ENCODE peak calls at places on chromosome 16, in four cellular contexts. L is K562, D is H1, P is HepG2. H is an unnamed sample.

GRCh38 chr16:12646490-12647274 is 157.0 kb downstream of the CPPED1 start:
- DNase-seq in P (peak; percentile 47), D (no peak), L (no peak), H (peak; percentile 70)

GRCh38 chr16:47644166-47644565 is 183.0 kb downstream of the PHKB start:
- DNase-seq in D (no peak), P (no peak), L (no peak), H (no peak)

GRCh38 chr16:46882304-46882939 is 1.7 kb upstream of the GPT2 start:
- DNase-seq in D (no peak), L (peak; percentile 18), P (peak; percentile 96), H (no peak)

GRCh38 chr16:66324785-66325184 is 41.7 kb upstream of the CDH5 start:
- DNase-seq in L (peak; percentile 37), P (peak; percentile 23), D (peak; percentile 63), H (no peak)

GRCh38 chr16:58026139-58026704 is 668 bp downstream of the MMP15 start:
- DNase-seq in L (peak; percentile 58), P (no peak), D (peak; percentile 72), H (no peak)

GRCh38 chr16:80778707-80779106 is 25.7 kb downstream of the CDYL2 start:
- DNase-seq in L (no peak), P (no peak), D (no peak), H (no peak)

GRCh38 chr16:64983983-64984382 is 137.9 kb downstream of the CDH11 start:
- DNase-seq in D (peak; percentile 78), P (peak; percentile 5), L (peak; percentile 11), H (no peak)

GRCh38 chr16:20624882-20625807 is 49.0 kb upstream of the ACSM2B start:
- DNase-seq in D (no peak), P (no peak), L (no peak), H (no peak)

GRCh38 chr16:87076950-87077749 is 240.0 kb downstream of the C16orf95 start:
- DNase-seq in P (peak; percentile 63), L (peak; percentile 60), D (peak; percentile 91), H (no peak)

GRCh38 chr16:57143125-57143965 is 42.5 kb downstream of the PSME3IP1 start:
- DNase-seq in L (no peak), D (no peak), P (no peak), H (no peak)

GRCh38 chr16:54937673-54938350 is 7.1 kb downstream of the IRX5 start:
- DNase-seq in L (no peak), D (peak; percentile 54), P (no peak), H (no peak)

GRCh38 chr16:2966043-2966802 is 2.1 kb downstream of the KREMEN2 start:
- DNase-seq in P (no peak), L (no peak), D (no peak), H (no peak)

GRCh38 chr16:17215306-17215705 is 255.5 kb downstream of the XYLT1 start:
- DNase-seq in D (no peak), L (no peak), P (no peak), H (no peak)

GRCh38 chr16:48076455-48077012 is 79.3 kb downstream of the ABCC12 start:
- DNase-seq in P (peak; percentile 93), L (no peak), D (no peak), H (no peak)

GRCh38 chr16:87418644-87419043 is 26.5 kb downstream of the MAP1LC3B start:
- DNase-seq in P (no peak), D (no peak), L (no peak), H (no peak)

GRCh38 chr16:77585852-77586251 is 136.5 kb upstream of the NUDT7 start:
- DNase-seq in L (no peak), D (no peak), P (no peak), H (no peak)

GRCh38 chr16:15830832-15831451 is 25.9 kb downstream of the MYH11 start:
- DNase-seq in L (no peak), D (no peak), P (no peak), H (no peak)

GRCh38 chr16:80299416-80299815 is 241.4 kb upstream of the DYNLRB2 start:
- DNase-seq in L (no peak), D (no peak), P (peak; percentile 9), H (no peak)

GRCh38 chr16:87363771-87364476 is 19.7 kb downstream of the FBXO31 start:
- DNase-seq in D (no peak), P (no peak), L (peak; percentile 63), H (no peak)

GRCh38 chr16:55499951-55500350 is 8.9 kb upstream of the LPCAT2 start:
- DNase-seq in P (no peak), D (peak; percentile 22), L (no peak), H (no peak)

GRCh38 chr16:4714996-4715395 is 19.1 kb downstream of the ANKS3 start:
- DNase-seq in D (no peak), L (no peak), P (no peak), H (no peak)

GRCh38 chr16:19005561-19006445 is 22.1 kb downstream of the TMC7 start:
- DNase-seq in D (peak; percentile 54), P (peak; percentile 100), L (no peak), H (no peak)

GRCh38 chr16:9256196-9256595 is 164.8 kb downstream of the HAPSTR1 start:
- DNase-seq in D (peak; percentile 95), L (peak; percentile 60), P (peak; percentile 66), H (no peak)
- TF ChIP-seq ATF3 in D (no peak), L (no peak), P (no peak), H (no peak)

DNA sequence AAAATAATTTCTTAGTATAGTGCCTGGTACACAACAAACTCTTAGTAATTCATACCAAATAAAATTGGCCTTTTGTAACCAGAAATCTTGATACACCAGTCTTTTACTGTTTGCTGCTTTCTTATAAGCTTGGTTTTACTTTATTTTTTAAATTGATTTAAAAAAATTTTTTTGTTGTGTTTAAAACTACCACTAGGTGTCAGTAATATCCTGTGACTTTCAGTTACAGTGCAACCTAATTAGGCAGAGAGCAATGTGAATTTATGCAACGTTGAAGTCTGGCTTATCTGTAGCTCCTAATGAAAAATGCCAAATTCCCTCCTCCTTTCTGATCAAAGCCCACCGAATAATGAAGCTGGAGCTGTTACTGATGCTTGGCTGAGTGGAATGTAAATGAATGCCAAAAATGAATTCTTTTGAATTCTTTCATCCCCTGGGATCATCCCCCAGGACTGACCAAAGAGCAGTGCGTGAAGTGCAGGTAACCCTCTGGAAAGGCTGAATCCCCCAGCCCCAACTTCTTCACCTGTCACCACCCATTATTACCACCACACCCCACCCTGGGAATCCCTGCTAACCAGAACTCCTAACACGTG is 3.8 kb downstream of the ERCC4 start:
- DNase-seq in D (no peak), P (peak; percentile 62), L (peak; percentile 35), H (peak; percentile 20)
- TF ChIP-seq HDAC6 in D (no peak), P (no peak), L (no peak), H (no peak)

GRCh38 chr16:81861503-81861902 is 82.4 kb downstream of the PLCG2 start:
- DNase-seq in D (no peak), P (no peak), L (no peak), H (no peak)
- TF ChIP-seq ATF3 in D (no peak), P (no peak), L (no peak), H (no peak)

GRCh38 chr16:59201160-59201559 is 467.0 kb upstream of the GOT2 start:
- DNase-seq in L (no peak), P (no peak), D (no peak), H (no peak)
- TF ChIP-seq HDAC6 in L (no peak), P (no peak), D (no peak), H (no peak)

DNA sequence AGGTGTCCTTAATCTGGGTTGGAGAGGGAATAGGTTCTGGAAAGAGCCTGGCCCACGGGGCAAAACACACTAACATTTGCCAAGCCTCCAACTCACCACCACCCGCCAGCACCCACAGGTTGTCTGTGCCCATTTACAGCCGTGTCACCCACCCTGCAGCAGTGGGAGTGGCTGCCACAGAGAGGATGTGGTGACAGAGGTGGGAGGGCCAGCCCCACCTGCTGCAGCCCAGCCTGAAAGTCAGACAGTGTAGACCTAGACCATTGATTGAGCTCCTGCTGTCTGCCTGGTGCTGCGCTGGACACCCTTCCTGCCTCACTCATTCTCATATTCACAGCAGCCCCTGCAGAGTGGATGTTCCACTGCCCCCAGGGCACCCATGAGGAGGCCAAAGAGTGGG is 44.7 kb downstream of the IL21R start:
- DNase-seq in L (no peak), P (no peak), D (no peak), H (no peak)
- TF ChIP-seq ATF3 in L (no peak), P (no peak), D (no peak), H (no peak)

GRCh38 chr16:85270365-85270764 is 158.1 kb upstream of the CIBAR2 start:
- DNase-seq in D (no peak), L (no peak), P (no peak), H (no peak)

GRCh38 chr16:85269165-85269564 is 156.9 kb upstream of the CIBAR2 start:
- DNase-seq in P (no peak), L (no peak), D (no peak), H (no peak)

GRCh38 chr16:85273293-85273692 is 161.0 kb upstream of the CIBAR2 start:
- DNase-seq in P (no peak), D (no peak), L (no peak), H (no peak)

GRCh38 chr16:85274501-85274900 is 162.2 kb upstream of the CIBAR2 start:
- DNase-seq in L (no peak), P (no peak), D (no peak), H (no peak)

DNA sequence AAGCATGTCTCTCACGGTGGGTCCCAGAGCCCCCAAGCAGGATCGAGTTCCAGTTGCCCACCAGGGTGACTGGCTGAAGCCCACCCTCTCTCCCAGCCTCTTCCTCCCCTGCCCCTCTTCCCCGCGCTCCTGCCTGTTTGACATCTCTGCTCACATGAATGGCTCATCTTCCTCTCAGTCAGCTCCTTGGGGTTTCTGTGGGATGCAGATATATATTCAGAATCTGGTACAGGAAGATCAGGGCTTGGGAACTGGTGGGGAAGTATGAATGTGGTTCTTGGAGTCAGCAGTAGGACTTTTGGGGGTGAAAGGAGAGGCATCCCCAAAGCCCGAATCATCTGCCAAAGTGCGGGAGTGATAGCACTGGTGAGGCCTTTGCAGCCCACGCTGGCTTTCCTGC is 158.9 kb upstream of the CIBAR2 start:
- DNase-seq in L (no peak), P (no peak), D (no peak), H (no peak)
- TF ChIP-seq HDAC6 in L (no peak), P (no peak), D (no peak), H (no peak)

DNA sequence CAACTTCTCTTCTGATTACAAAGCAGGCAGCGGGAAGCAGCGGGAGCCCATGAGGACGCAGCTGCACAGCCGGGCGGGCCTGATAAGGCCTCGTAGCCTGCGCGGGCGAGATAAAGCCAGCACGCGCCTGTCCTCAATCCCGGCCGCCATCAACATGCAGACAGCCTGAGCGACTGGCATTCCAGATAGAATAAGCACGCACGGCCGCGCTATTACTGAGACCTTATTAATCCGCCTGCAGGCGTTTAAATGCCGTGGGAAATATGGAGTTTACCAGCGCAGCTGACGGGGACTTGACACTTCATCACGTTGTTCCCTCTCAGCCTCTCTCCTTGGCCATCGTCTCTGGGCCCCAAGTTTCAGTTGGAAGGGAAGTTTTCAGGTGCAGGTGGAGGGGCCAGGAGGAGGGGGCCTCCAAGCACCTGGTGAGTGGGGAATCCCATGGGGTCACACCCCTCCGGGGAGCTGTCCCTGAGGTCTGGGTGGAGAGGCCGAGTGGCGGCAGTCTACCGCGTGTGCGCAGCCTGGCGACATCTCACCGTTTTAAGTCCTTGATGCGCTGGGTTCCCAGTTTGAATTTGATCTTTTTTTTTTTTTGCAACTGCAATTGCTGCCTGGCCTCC is 27.3 kb upstream of the CBFA2T3 start:
- DNase-seq in D (peak; percentile 45), L (peak; percentile 96), P (no peak), H (no peak)
- TF ChIP-seq ATF3 in D (no peak), L (peak; percentile 69), P (no peak), H (no peak)

H was measured in GM12878.